ENCODE peak calls at places on chromosomes 6 and 20, in five cellular contexts. J is GM12878, F is H1, K is GM12891, Y is HepG2. G is an unnamed sample.

GRCh38 chr6:51559059-51559458 is 528.4 kb downstream of the PKHD1 start:
- DNase-seq in J (no peak), F (no peak), K (no peak), Y (peak), G (no peak)

GRCh38 chr6:159098636-159099106 is 53.9 kb upstream of the TAGAP start:
- DNase-seq in J (no peak), F (no peak), K (no peak), Y (no peak), G (no peak)

GRCh38 chr20:5504061-5504739 is 187.4 kb upstream of the PROKR2 start:
- DNase-seq in J (no peak), F (no peak), K (peak), Y (peak), G (peak)

GRCh38 chr6:21748343-21749063 is 155.0 kb downstream of the SOX4 start:
- DNase-seq in J (no peak), F (no peak), K (no peak), Y (no peak), G (no peak)

GRCh38 chr6:41786451-41787218 is 859 bp upstream of the TOMM6 start:
- DNase-seq in J (no peak), F (no peak), K (peak), Y (peak), G (peak)

GRCh38 chr20:46004813-46005505 is 3.7 kb upstream of the MMP9 start:
- DNase-seq in J (no peak), F (no peak), K (no peak), Y (no peak), G (no peak)

GRCh38 chr6:82111114-82111513 is 136.4 kb downstream of the IBTK start:
- DNase-seq in J (no peak), F (no peak), K (no peak), Y (no peak), G (no peak)

GRCh38 chr20:16608265-16608636 is 35.0 kb upstream of the KIF16B start:
- DNase-seq in J (no peak), F (no peak), K (no peak), Y (no peak), G (no peak)

GRCh38 chr6:79671605-79672266 is 40.6 kb downstream of the SH3BGRL2 start:
- DNase-seq in J (no peak), F (no peak), K (no peak), Y (peak), G (no peak)

GRCh38 chr20:20492521-20493334 is 124.8 kb downstream of the INSM1 start:
- DNase-seq in J (no peak), F (no peak), K (no peak), Y (no peak), G (no peak)

GRCh38 chr6:143513410-143513809 is 1.9 kb upstream of the FUCA2 start:
- DNase-seq in J (no peak), F (no peak), K (no peak), Y (peak), G (no peak)

GRCh38 chr6:166202321-166202733 is 34.7 kb upstream of the TBXT start:
- DNase-seq in J (peak), F (no peak), K (peak), Y (no peak), G (no peak)

GRCh38 chr6:35683267-35683666 is 5.4 kb downstream of the FKBP5 start:
- DNase-seq in J (no peak), F (no peak), K (no peak), Y (no peak), G (no peak)

GRCh38 chr6:100657678-100658330 is 193.1 kb upstream of the SIM1 start:
- DNase-seq in J (no peak), F (no peak), K (no peak), Y (no peak), G (no peak)

GRCh38 chr6:13486679-13487121 is 700 bp downstream of the GFOD1 start:
- DNase-seq in J (no peak), F (no peak), K (peak), Y (peak), G (peak)

GRCh38 chr6:9233686-9234085 is 798.3 kb upstream of the SLC35B3 start:
- DNase-seq in J (no peak), F (no peak), K (no peak), Y (no peak), G (no peak)

GRCh38 chr20:10250902-10251301 is 32.3 kb downstream of the SNAP25 start:
- DNase-seq in J (no peak), F (no peak), K (no peak), Y (peak), G (no peak)

GRCh38 chr20:35663516-35663812 is 1.2 kb downstream of the CPNE1 start:
- DNase-seq in J (no peak), F (no peak), K (no peak), Y (no peak), G (no peak)

GRCh38 chr6:19180348-19181073 is 656.7 kb upstream of the ID4 start:
- DNase-seq in J (no peak), F (no peak), K (no peak), Y (no peak), G (no peak)

GRCh38 chr6:72865467-72865866 is 243.6 kb downstream of the KCNQ5 start:
- DNase-seq in J (no peak), F (no peak), K (no peak), Y (no peak), G (no peak)

GRCh38 chr6:93104195-93104817 is 315.1 kb downstream of the EPHA7 start:
- DNase-seq in J (no peak), F (no peak), K (no peak), Y (no peak), G (no peak)

GRCh38 chr6:41733349-41733706 is 2.1 kb downstream of the TFEB start:
- DNase-seq in J (no peak), F (no peak), K (no peak), Y (no peak), G (no peak)

GRCh38 chr6:167904791-167905190 is 78.1 kb downstream of the AFDN start:
- DNase-seq in J (no peak), F (no peak), K (no peak), Y (no peak), G (no peak)

GRCh38 chr6:167907837-167908681 is 81.3 kb downstream of the AFDN start:
- DNase-seq in J (no peak), F (no peak), K (no peak), Y (peak), G (no peak)

GRCh38 chr6:167910652-167911051 is 83.9 kb downstream of the AFDN start:
- DNase-seq in J (no peak), F (no peak), K (no peak), Y (no peak), G (no peak)

GRCh38 chr6:167910007-167910406 is 83.3 kb downstream of the AFDN start:
- DNase-seq in J (no peak), F (no peak), K (no peak), Y (no peak), G (no peak)

DNA sequence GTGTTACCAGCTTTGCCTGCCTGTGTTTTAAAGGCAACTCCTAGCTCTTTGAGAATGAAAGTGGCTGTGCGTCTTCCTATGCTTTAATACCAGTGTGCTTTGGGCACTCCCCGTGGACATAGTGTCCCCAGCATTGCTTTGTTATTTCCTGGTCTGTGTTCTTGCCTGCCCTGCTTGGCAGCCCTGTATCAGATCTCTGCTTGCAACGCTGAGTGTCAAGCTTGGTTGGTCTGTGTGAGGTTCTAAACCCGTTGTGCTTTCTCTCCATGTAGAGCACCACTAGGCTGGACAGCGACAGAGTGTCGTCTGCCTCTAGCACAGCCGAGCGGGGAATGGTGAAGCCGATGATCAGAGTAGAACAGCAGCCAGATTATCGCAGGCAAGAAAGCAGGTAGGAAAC is 80.2 kb downstream of the AFDN start:
- DNase-seq in J (no peak), F (no peak), K (no peak), Y (no peak), G (no peak)
- TF ChIP-seq TAF1 in J (no peak), F (no peak), K (no peak), Y (no peak), G (no peak)

GRCh38 chr20:33624399-33624798 is 37.7 kb upstream of the C20orf144 start:
- DNase-seq in J (no peak), F (no peak), K (no peak), Y (no peak), G (no peak)
- TF ChIP-seq TAF1 in J (no peak), F (no peak), K (no peak), Y (no peak), G (no peak)

GRCh38 chr20:43680976-43681375 is 14.1 kb downstream of the MYBL2 start:
- DNase-seq in J (no peak), F (no peak), K (no peak), Y (no peak), G (no peak)
- TF ChIP-seq TAF1 in J (no peak), F (no peak), K (no peak), Y (no peak), G (no peak)

GRCh38 chr20:22312744-22313346 is 271.5 kb downstream of the FOXA2 start:
- DNase-seq in J (no peak), F (no peak), K (no peak), Y (peak), G (no peak)
- TF ChIP-seq TAF1 in J (no peak), F (no peak), K (no peak), Y (no peak), G (no peak)

GRCh38 chr20:12028771-12029170 is 111.1 kb downstream of the BTBD3 start:
- DNase-seq in J (no peak), F (no peak), K (no peak), Y (no peak), G (no peak)

GRCh38 chr20:12019677-12020076 is 102.0 kb downstream of the BTBD3 start:
- DNase-seq in J (no peak), F (no peak), K (no peak), Y (no peak), G (no peak)

GRCh38 chr20:12022121-12022520 is 104.4 kb downstream of the BTBD3 start:
- DNase-seq in J (no peak), F (no peak), K (no peak), Y (no peak), G (no peak)

GRCh38 chr20:12023169-12023795 is 105.6 kb downstream of the BTBD3 start:
- DNase-seq in J (no peak), F (no peak), K (peak), Y (no peak), G (no peak)
- TF ChIP-seq TAF1 in J (no peak), F (no peak), K (no peak), Y (no peak), G (no peak)

DNA sequence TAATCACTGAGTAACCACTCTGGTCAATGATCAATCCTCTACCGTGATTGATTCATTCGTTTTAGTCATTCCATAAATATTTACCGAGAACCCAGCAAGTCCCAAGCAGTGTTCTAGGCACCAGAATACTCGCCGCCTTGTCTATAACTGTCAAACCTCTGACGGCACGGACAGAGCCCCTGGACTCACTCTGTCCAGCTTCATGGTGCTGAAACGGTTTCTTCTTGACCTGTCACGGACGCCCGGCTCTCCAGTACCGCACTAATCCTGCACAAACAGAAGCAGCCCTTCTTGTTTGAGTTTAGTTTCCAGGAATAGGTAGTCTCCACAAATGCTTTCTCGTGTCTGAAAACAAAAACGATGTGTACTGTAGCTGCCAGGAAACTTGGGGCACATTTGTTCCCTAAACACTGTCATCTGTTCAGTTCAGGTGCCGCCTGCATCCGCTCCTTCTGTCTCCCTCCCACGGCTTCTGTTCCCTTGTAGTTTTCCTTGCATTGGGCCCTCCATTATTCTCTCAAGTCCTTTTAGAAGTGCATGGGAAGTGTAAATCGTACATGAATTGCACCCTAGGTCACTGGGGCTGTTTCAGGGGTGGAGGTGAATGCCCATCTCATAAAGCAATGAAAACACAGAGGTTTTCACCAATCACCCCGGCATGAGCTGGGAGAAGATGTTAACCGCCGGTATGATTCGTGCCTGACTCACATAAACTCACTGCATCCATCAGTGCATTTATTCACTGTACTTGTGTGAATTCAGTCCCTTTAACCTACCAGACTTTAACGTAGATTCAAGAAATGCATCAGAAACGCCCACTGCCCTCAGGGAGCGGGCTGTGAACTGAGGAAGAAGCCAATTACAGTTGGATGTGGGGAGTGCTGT is 209.3 kb upstream of the CDH4 start:
- DNase-seq in J (no peak), F (no peak), K (no peak), Y (no peak), G (no peak)
- TF ChIP-seq TAF1 in J (no peak), F (no peak), K (no peak), Y (no peak), G (no peak)

DNA sequence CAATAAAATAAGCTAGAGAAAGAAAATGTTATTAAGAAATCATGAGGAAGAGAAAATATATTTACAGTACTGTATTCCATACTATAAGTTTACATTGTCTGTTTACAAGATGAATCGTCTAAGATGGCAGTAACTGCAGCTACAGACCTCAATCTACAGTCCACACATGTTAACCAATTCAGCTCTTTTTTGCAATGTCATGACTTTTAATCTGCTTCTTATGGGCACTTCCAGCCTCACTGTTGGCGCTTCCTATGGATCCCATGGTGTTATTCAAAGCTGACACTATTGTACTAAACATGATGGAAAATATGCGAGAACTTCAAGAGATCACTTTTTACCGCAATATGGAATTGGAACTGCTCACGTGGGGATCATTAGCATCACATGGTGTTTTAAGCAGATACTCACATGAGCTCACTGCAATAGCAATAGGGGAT is 451.5 kb upstream of the CITED2 start:
- DNase-seq in J (no peak), F (no peak), K (no peak), Y (no peak), G (no peak)
- TF ChIP-seq TAF1 in J (no peak), F (no peak), K (no peak), Y (no peak), G (no peak)

DNA sequence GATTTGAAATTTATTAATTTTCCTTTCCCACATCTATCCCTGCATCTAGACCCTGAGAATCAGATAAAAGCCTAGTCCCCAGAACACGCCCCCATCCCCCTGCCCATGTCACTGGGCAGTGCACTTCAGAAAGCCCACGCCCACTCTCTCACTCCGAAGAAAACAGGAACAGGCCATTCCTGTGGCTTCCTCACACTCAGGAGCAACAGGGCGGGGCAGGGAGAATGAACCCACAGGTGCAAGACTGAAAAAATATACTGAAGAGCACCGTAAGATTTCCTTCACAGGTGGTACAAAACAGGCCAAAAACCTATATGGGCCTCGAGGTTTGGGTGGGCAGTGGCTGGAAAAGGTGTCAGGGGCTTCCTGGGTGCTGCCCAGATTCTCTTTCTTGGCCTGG is 3.4 kb downstream of the OXT start:
- DNase-seq in J (no peak), F (no peak), K (no peak), Y (no peak), G (no peak)
- TF ChIP-seq TAF1 in J (no peak), F (no peak), K (no peak), Y (no peak), G (no peak)

GRCh38 chr6:15793288-15793687 is 130.5 kb upstream of the DTNBP1 start:
- DNase-seq in J (no peak), F (no peak), K (no peak), Y (no peak), G (no peak)
- TF ChIP-seq TAF1 in J (no peak), F (no peak), K (no peak), Y (no peak), G (no peak)

DNA sequence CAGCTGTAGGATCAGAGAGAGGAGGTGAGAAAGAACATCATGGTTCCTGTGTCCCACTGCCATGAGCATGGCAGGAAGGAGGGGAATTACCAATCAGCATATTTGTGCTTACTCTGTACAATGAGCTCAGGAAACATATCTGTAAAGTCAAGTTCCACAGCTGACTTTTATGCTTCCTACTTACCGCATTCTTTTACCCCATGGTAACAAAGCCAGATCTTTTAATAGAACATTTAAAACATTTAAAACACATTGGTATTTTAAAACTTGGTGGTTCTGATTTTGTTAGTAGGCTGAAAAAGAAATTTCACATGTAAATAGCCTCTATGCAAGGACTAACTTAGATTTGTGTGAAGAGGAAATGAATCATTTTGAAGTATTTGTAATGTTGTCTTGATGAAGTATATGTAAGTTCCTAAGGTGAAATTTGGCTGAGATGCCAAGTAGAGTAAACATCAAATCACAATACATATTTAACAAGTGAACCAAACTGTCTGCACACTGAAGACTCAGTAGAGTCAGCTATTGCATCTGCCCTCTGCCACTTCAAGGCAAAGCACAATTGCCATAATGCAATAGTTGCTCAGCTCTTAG is 114.7 kb downstream of the GJA10 start:
- DNase-seq in J (no peak), F (no peak), K (no peak), Y (no peak), G (no peak)
- TF ChIP-seq TAF1 in J (no peak), F (no peak), K (no peak), Y (no peak), G (no peak)

G was measured in GM12892.